ENCODE peak calls at places on chromosome 9, in six cellular contexts. One of them, this sample, is unnamed.

GRCh38 chr9:32663741-32664140 is 28.3 kb upstream of the TAF1L start:
- DNase-seq in adrenal gland: no peak
- DNase-seq in tibial nerve: no peak
- DNase-seq in lower leg skin: no peak
- DNase-seq in spleen: no peak
- DNase-seq in naive thymus-derived CD4-positive, alpha-beta T cell: no peak
- DNase-seq in this sample: no peak

GRCh38 chr9:89096807-89097206 is 81.8 kb downstream of the SHC3 start:
- DNase-seq in adrenal gland: no peak
- DNase-seq in tibial nerve: no peak
- DNase-seq in lower leg skin: no peak
- DNase-seq in spleen: no peak
- DNase-seq in naive thymus-derived CD4-positive, alpha-beta T cell: no peak
- DNase-seq in this sample: no peak

GRCh38 chr9:4987996-4988421 is 2.9 kb downstream of the JAK2 start:
- DNase-seq in adrenal gland: peak; percentile 63
- DNase-seq in tibial nerve: peak; percentile 76
- DNase-seq in lower leg skin: peak; percentile 47
- DNase-seq in spleen: no peak
- DNase-seq in naive thymus-derived CD4-positive, alpha-beta T cell: peak; percentile 63
- DNase-seq in this sample: no peak

GRCh38 chr9:135514342-135515082 is 6.7 kb upstream of the LCN1 start:
- DNase-seq in adrenal gland: peak; percentile 21
- DNase-seq in tibial nerve: no peak
- DNase-seq in lower leg skin: no peak
- DNase-seq in spleen: peak; percentile 56
- DNase-seq in naive thymus-derived CD4-positive, alpha-beta T cell: no peak
- DNase-seq in this sample: no peak

GRCh38 chr9:80320916-80321315 is 749.2 kb downstream of the TLE4 start:
- DNase-seq in adrenal gland: no peak
- DNase-seq in tibial nerve: no peak
- DNase-seq in lower leg skin: no peak
- DNase-seq in spleen: no peak
- DNase-seq in naive thymus-derived CD4-positive, alpha-beta T cell: no peak
- DNase-seq in this sample: no peak

GRCh38 chr9:27572566-27572917 is 739 bp downstream of the C9orf72 start:
- DNase-seq in adrenal gland: peak; percentile 85
- DNase-seq in tibial nerve: peak; percentile 55
- DNase-seq in lower leg skin: peak; percentile 73
- DNase-seq in spleen: no peak
- DNase-seq in naive thymus-derived CD4-positive, alpha-beta T cell: no peak
- DNase-seq in this sample: no peak

GRCh38 chr9:18473551-18474279 is at the start of gene ADAMTSL1:
- DNase-seq in adrenal gland: peak; percentile 73
- DNase-seq in tibial nerve: peak; percentile 21
- DNase-seq in lower leg skin: no peak
- DNase-seq in spleen: no peak
- DNase-seq in naive thymus-derived CD4-positive, alpha-beta T cell: no peak
- DNase-seq in this sample: peak; percentile 34

GRCh38 chr9:112786834-112787520 is 36.4 kb downstream of the SNX30 start:
- DNase-seq in adrenal gland: no peak
- DNase-seq in tibial nerve: no peak
- DNase-seq in lower leg skin: no peak
- DNase-seq in spleen: no peak
- DNase-seq in naive thymus-derived CD4-positive, alpha-beta T cell: no peak
- DNase-seq in this sample: no peak

GRCh38 chr9:128120741-128121465 is 6.6 kb downstream of the PTGES2 start:
- DNase-seq in adrenal gland: no peak
- DNase-seq in tibial nerve: no peak
- DNase-seq in lower leg skin: no peak
- DNase-seq in spleen: peak; percentile 63
- DNase-seq in naive thymus-derived CD4-positive, alpha-beta T cell: no peak
- DNase-seq in this sample: peak; percentile 17

GRCh38 chr9:979983-980382 is 3.5 kb downstream of the DMRT3 start:
- DNase-seq in adrenal gland: no peak
- DNase-seq in tibial nerve: no peak
- DNase-seq in lower leg skin: no peak
- DNase-seq in spleen: no peak
- DNase-seq in naive thymus-derived CD4-positive, alpha-beta T cell: no peak
- DNase-seq in this sample: no peak

GRCh38 chr9:976258-976804 is at the start of gene DMRT3:
- DNase-seq in adrenal gland: no peak
- DNase-seq in tibial nerve: no peak
- DNase-seq in lower leg skin: no peak
- DNase-seq in spleen: no peak
- DNase-seq in naive thymus-derived CD4-positive, alpha-beta T cell: no peak
- DNase-seq in this sample: no peak

GRCh38 chr9:976805-977360 is 428 bp downstream of the DMRT3 start:
- DNase-seq in adrenal gland: no peak
- DNase-seq in tibial nerve: no peak
- DNase-seq in lower leg skin: no peak
- DNase-seq in spleen: no peak
- DNase-seq in naive thymus-derived CD4-positive, alpha-beta T cell: no peak
- DNase-seq in this sample: no peak

GRCh38 chr9:977361-978116 is 1.1 kb downstream of the DMRT3 start:
- DNase-seq in adrenal gland: no peak
- DNase-seq in tibial nerve: no peak
- DNase-seq in lower leg skin: no peak
- DNase-seq in spleen: no peak
- DNase-seq in naive thymus-derived CD4-positive, alpha-beta T cell: no peak
- DNase-seq in this sample: no peak

GRCh38 chr9:978117-978830 is 1.8 kb downstream of the DMRT3 start:
- DNase-seq in adrenal gland: no peak
- DNase-seq in tibial nerve: no peak
- DNase-seq in lower leg skin: no peak
- DNase-seq in spleen: no peak
- DNase-seq in naive thymus-derived CD4-positive, alpha-beta T cell: no peak
- DNase-seq in this sample: no peak
- H3K4me3 ChIP-seq in adrenal gland: no peak overlapping the region
- H3K4me3 ChIP-seq in tibial nerve: no peak overlapping the region
- H3K4me3 ChIP-seq in lower leg skin: no peak overlapping the region
- H3K4me3 ChIP-seq in spleen: no peak overlapping the region
- H3K4me3 ChIP-seq in naive thymus-derived CD4-positive, alpha-beta T cell: no peak overlapping the region
- H3K4me3 ChIP-seq in this sample: no peak overlapping the region

GRCh38 chr9:114627553-114627952 is 16.5 kb downstream of the TMEM268 start:
- DNase-seq in adrenal gland: no peak
- DNase-seq in tibial nerve: no peak
- DNase-seq in lower leg skin: no peak
- DNase-seq in spleen: no peak
- DNase-seq in naive thymus-derived CD4-positive, alpha-beta T cell: no peak
- DNase-seq in this sample: no peak
- H3K4me3 ChIP-seq in adrenal gland: no peak overlapping the region
- H3K4me3 ChIP-seq in tibial nerve: no peak overlapping the region
- H3K4me3 ChIP-seq in lower leg skin: no peak overlapping the region
- H3K4me3 ChIP-seq in spleen: no peak overlapping the region
- H3K4me3 ChIP-seq in naive thymus-derived CD4-positive, alpha-beta T cell: no peak overlapping the region
- H3K4me3 ChIP-seq in this sample: no peak overlapping the region

GRCh38 chr9:133944746-133945135 is 47.4 kb downstream of the VAV2 start:
- DNase-seq in adrenal gland: peak; percentile 94
- DNase-seq in tibial nerve: no peak
- DNase-seq in lower leg skin: peak; percentile 31
- DNase-seq in spleen: peak; percentile 74
- DNase-seq in naive thymus-derived CD4-positive, alpha-beta T cell: no peak
- DNase-seq in this sample: peak; percentile 26

GRCh38 chr9:133943781-133944745 is 48.1 kb downstream of the VAV2 start:
- DNase-seq in adrenal gland: peak; percentile 77
- DNase-seq in tibial nerve: no peak
- DNase-seq in lower leg skin: no peak
- DNase-seq in spleen: peak; percentile 62
- DNase-seq in naive thymus-derived CD4-positive, alpha-beta T cell: no peak
- DNase-seq in this sample: no peak

GRCh38 chr9:133946840-133947486 is 45.2 kb downstream of the VAV2 start:
- DNase-seq in adrenal gland: no peak
- DNase-seq in tibial nerve: no peak
- DNase-seq in lower leg skin: no peak
- DNase-seq in spleen: peak; percentile 43
- DNase-seq in naive thymus-derived CD4-positive, alpha-beta T cell: no peak
- DNase-seq in this sample: no peak

GRCh38 chr9:133945977-133946753 is 46.0 kb downstream of the VAV2 start:
- DNase-seq in adrenal gland: no peak
- DNase-seq in tibial nerve: no peak
- DNase-seq in lower leg skin: no peak
- DNase-seq in spleen: peak; percentile 87
- DNase-seq in naive thymus-derived CD4-positive, alpha-beta T cell: no peak
- DNase-seq in this sample: no peak

DNA sequence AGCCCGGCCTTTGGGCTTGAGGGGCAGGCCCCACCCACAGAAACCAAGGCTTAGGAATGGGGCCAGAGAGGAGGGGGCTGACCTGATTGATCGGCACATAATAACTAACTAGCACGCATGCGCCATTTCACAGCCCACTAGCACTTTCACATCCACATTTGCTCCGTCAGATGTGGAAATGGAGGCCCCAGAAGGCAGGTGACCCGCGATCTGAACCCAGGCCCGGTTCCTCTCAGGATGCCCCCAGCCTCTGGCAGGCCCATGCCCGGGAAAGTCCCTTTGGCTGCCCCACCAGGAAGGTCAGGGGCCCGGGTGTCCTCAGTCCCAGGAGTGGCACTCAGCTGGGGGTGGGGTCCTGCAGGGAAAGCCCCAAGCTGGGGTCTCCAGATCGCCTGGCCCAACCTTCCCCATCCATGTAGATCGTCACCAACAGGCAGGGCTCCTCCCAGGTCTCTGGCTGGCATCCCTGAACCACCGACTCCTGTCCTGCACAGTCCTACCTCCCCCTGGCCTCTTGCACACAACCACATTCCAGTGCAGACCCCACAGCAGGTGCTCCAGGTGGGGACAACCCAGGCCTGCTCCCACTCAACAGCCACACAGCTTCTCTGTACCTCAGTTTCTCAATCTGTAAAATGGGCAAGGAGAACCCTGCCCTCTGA is 46.7 kb downstream of the VAV2 start:
- DNase-seq in adrenal gland: no peak
- DNase-seq in tibial nerve: no peak
- DNase-seq in lower leg skin: no peak
- DNase-seq in spleen: peak; percentile 89
- DNase-seq in naive thymus-derived CD4-positive, alpha-beta T cell: no peak
- DNase-seq in this sample: no peak
- H3K4me3 ChIP-seq in adrenal gland: no peak overlapping the region
- H3K4me3 ChIP-seq in tibial nerve: no peak overlapping the region
- H3K4me3 ChIP-seq in lower leg skin: no peak overlapping the region
- H3K4me3 ChIP-seq in spleen: no peak overlapping the region
- H3K4me3 ChIP-seq in naive thymus-derived CD4-positive, alpha-beta T cell: no peak overlapping the region
- H3K4me3 ChIP-seq in this sample: no peak overlapping the region

GRCh38 chr9:2013688-2014087 is 1.5 kb upstream of the SMARCA2 start:
- DNase-seq in adrenal gland: no peak
- DNase-seq in tibial nerve: no peak
- DNase-seq in lower leg skin: no peak
- DNase-seq in spleen: no peak
- DNase-seq in naive thymus-derived CD4-positive, alpha-beta T cell: no peak
- DNase-seq in this sample: no peak
- H3K4me3 ChIP-seq in adrenal gland: no peak overlapping the region
- H3K4me3 ChIP-seq in tibial nerve: peak overlapping the region; percentile 77
- H3K4me3 ChIP-seq in lower leg skin: no peak overlapping the region
- H3K4me3 ChIP-seq in spleen: no peak overlapping the region
- H3K4me3 ChIP-seq in naive thymus-derived CD4-positive, alpha-beta T cell: no peak overlapping the region
- H3K4me3 ChIP-seq in this sample: no peak overlapping the region

This sample was measured in ovary.